ENCODE peak calls at places on chromosome 5, in seven cellular contexts. T is H1; W is activated B cell treated with CpG ODN at 0.5 μM for 24 hours; S is H4; F is stimulated activated CD4-positive, alpha-beta T cell treated with anti-CD3 and anti-CD28 coated beads, Interleukin-2, amount 100 ng/mL, for 24 hours; E is midbrain; B is activated CD4-positive, alpha-beta T cell treated with anti-CD3 and anti-CD28 coated beads, Interleukin-2, amount 50 U/mL, for 4 hours. D is an unnamed sample.

GRCh38 chr5:68542207-68542606 is 326.7 kb downstream of the PIK3R1 start:
- DNase-seq in T (no peak), W (no peak), S (no peak), F (no peak), E (no peak), B (no peak), D (peak)

GRCh38 chr5:112883192-112883591 is 22.1 kb downstream of the SRP19 start:
- DNase-seq in T (no peak), W (no peak), S (no peak), F (no peak), E (no peak), B (no peak), D (no peak)

GRCh38 chr5:103228056-103228455 is 30.5 kb upstream of the MACIR start:
- DNase-seq in T (no peak), W (no peak), S (no peak), F (no peak), E (no peak), B (no peak), D (no peak)

GRCh38 chr5:65999061-65999723 is 72.8 kb downstream of the ERBIN start:
- DNase-seq in T (no peak), W (no peak), S (no peak), F (no peak), E (no peak), B (no peak), D (no peak)

GRCh38 chr5:98927242-98927987 is 1.4 kb downstream of the CHD1 start:
- DNase-seq in T (no peak), W (no peak), S (peak), F (peak), E (peak), B (peak), D (no peak)

GRCh38 chr5:149007174-149007573 is 55.7 kb downstream of the SH3TC2 start:
- DNase-seq in T (no peak), W (no peak), S (no peak), F (no peak), E (no peak), B (no peak), D (no peak)

GRCh38 chr5:42948961-42949347 is 91.2 kb downstream of the ANXA2R start:
- DNase-seq in T (no peak), W (no peak), S (no peak), F (peak), E (no peak), B (no peak), D (no peak)

GRCh38 chr5:157607371-157608161 is 32.0 kb upstream of the ADAM19 start:
- DNase-seq in T (no peak), W (no peak), S (peak), F (peak), E (no peak), B (peak), D (peak)

GRCh38 chr5:135737701-135738563 is 96.5 kb upstream of the SLC25A48 start:
- DNase-seq in T (no peak), W (no peak), S (no peak), F (no peak), E (no peak), B (no peak), D (no peak)

GRCh38 chr5:30809907-30810306 is 383.6 kb upstream of the CDH6 start:
- DNase-seq in T (no peak), W (no peak), S (no peak), F (no peak), E (no peak), B (no peak), D (no peak)

GRCh38 chr5:154648706-154649105 is 106.5 kb upstream of the LARP1 start:
- DNase-seq in T (no peak), W (no peak), S (no peak), F (no peak), E (no peak), B (no peak), D (no peak)

GRCh38 chr5:80318212-80318611 is 1.6 kb upstream of the SPZ1 start:
- DNase-seq in T (no peak), W (no peak), S (no peak), F (no peak), E (peak), B (no peak), D (no peak)

GRCh38 chr5:110288766-110289165 is 437.7 kb downstream of the TMEM232 start:
- DNase-seq in T (no peak), W (no peak), S (peak), F (no peak), E (no peak), B (no peak), D (no peak)

GRCh38 chr5:7565559-7565958 is 169.6 kb downstream of the ADCY2 start:
- DNase-seq in T (no peak), W (no peak), S (no peak), F (no peak), E (no peak), B (no peak), D (no peak)

GRCh38 chr5:38601843-38602424 is 45.5 kb upstream of the LIFR start:
- DNase-seq in T (no peak), W (no peak), S (no peak), F (no peak), E (no peak), B (no peak), D (no peak)

GRCh38 chr5:171640396-171640981 is 145.1 kb upstream of the SMIM23 start:
- DNase-seq in T (no peak), W (no peak), S (no peak), F (no peak), E (no peak), B (no peak), D (no peak)

GRCh38 chr5:149618581-149619248 is 37.4 kb downstream of the ARHGEF37 start:
- DNase-seq in T (no peak), W (no peak), S (peak), F (peak), E (peak), B (no peak), D (peak)

GRCh38 chr5:132049559-132049958 is 10.9 kb upstream of the IL3 start:
- DNase-seq in T (no peak), W (no peak), S (no peak), F (no peak), E (no peak), B (no peak), D (no peak)

GRCh38 chr5:180599590-180599914 is 8.3 kb upstream of the SCGB3A1 start:
- DNase-seq in T (no peak), W (no peak), S (no peak), F (no peak), E (no peak), B (no peak), D (no peak)

GRCh38 chr5:166441-167372 is 24.6 kb upstream of the LRRC14B start:
- DNase-seq in T (no peak), W (no peak), S (no peak), F (no peak), E (no peak), B (no peak), D (no peak)

GRCh38 chr5:56430437-56430836 is 197.3 kb upstream of the ANKRD55 start:
- DNase-seq in T (no peak), W (no peak), S (no peak), F (no peak), E (no peak), B (no peak), D (no peak)

GRCh38 chr5:143890475-143890874 is 78.5 kb downstream of the HMHB1 start:
- DNase-seq in T (no peak), W (no peak), S (no peak), F (no peak), E (no peak), B (no peak), D (no peak)

GRCh38 chr5:60960591-60960990 is 15.6 kb downstream of the NDUFAF2 start:
- DNase-seq in T (no peak), W (no peak), S (peak), F (no peak), E (no peak), B (no peak), D (no peak)

GRCh38 chr5:15105799-15106393 is 234.3 kb upstream of the ANKH start:
- DNase-seq in T (peak), W (no peak), S (peak), F (peak), E (peak), B (no peak), D (peak)

GRCh38 chr5:150500328-150500841 is 7.5 kb upstream of the NDST1 start:
- DNase-seq in T (no peak), W (no peak), S (no peak), F (no peak), E (no peak), B (no peak), D (no peak)

GRCh38 chr5:157288405-157289163 is 22.7 kb downstream of the CYFIP2 start:
- DNase-seq in T (no peak), W (no peak), S (no peak), F (no peak), E (no peak), B (no peak), D (no peak)

GRCh38 chr5:154140381-154140780 is 50.2 kb upstream of the GALNT10 start:
- DNase-seq in T (no peak), W (no peak), S (no peak), F (no peak), E (no peak), B (no peak), D (no peak)

GRCh38 chr5:103774736-103775135 is 212.1 kb upstream of the NUDT12 start:
- DNase-seq in T (no peak), W (no peak), S (no peak), F (no peak), E (no peak), B (no peak), D (no peak)

GRCh38 chr5:153629027-153629426 is 138.6 kb downstream of the GRIA1 start:
- DNase-seq in T (peak), W (no peak), S (peak), F (no peak), E (peak), B (no peak), D (peak)

GRCh38 chr5:31192442-31192841 is 1.0 kb upstream of the CDH6 start:
- DNase-seq in T (no peak), W (no peak), S (no peak), F (no peak), E (no peak), B (no peak), D (no peak)

GRCh38 chr5:91636351-91636750 is 253.2 kb upstream of the ARRDC3 start:
- DNase-seq in T (no peak), W (no peak), S (no peak), F (no peak), E (no peak), B (no peak), D (no peak)

D was measured in foreskin melanocyte.